ENCODE peak calls at places on chromosomes 16 and 17, in seven cellular contexts. F is activated CD8-positive, alpha-beta T cell treated with anti-CD3 and anti-CD28 coated beads for 36 hours; O is ovary; E is BJ; A is psoas muscle; Q is A549; L is stomach. B is an unnamed sample.

GRCh38 chr16:88703486-88704309 is 2.5 kb downstream of the RNF166 start:
- DNase-seq in F (peak), O (no peak), E (no peak), A (no peak), Q (no peak), L (peak), B (no peak)

GRCh38 chr17:79269620-79270019 is 195.0 kb downstream of the ENGASE start:
- DNase-seq in F (no peak), O (no peak), E (no peak), A (no peak), Q (no peak), L (no peak), B (no peak)

GRCh38 chr16:54936979-54937672 is 6.5 kb downstream of the IRX5 start:
- DNase-seq in F (peak), O (no peak), E (no peak), A (peak), Q (peak), L (no peak), B (no peak)

GRCh38 chr17:2925011-2925410 is 128.8 kb downstream of the RAP1GAP2 start:
- DNase-seq in F (no peak), O (no peak), E (peak), A (no peak), Q (no peak), L (no peak), B (no peak)

GRCh38 chr16:12459401-12459791 is 344.3 kb downstream of the CPPED1 start:
- DNase-seq in F (no peak), O (no peak), E (no peak), A (peak), Q (no peak), L (peak), B (no peak)

GRCh38 chr16:53937068-53937614 is 233.2 kb downstream of the FTO start:
- DNase-seq in F (no peak), O (no peak), E (no peak), A (no peak), Q (no peak), L (no peak), B (no peak)

GRCh38 chr17:6509295-6509771 is 47.0 kb downstream of the PITPNM3 start:
- DNase-seq in F (no peak), O (no peak), E (no peak), A (no peak), Q (no peak), L (no peak), B (no peak)

GRCh38 chr16:81711609-81712329 is 67.3 kb upstream of the PLCG2 start:
- DNase-seq in F (no peak), O (peak), E (peak), A (no peak), Q (peak), L (no peak), B (peak)

GRCh38 chr17:21239680-21240374 is 13.4 kb downstream of the NATD1 start:
- DNase-seq in F (no peak), O (no peak), E (no peak), A (no peak), Q (peak), L (no peak), B (no peak)

GRCh38 chr17:2067048-2067452 is 12.1 kb downstream of the HIC1 start:
- DNase-seq in F (no peak), O (no peak), E (no peak), A (no peak), Q (no peak), L (no peak), B (no peak)

GRCh38 chr16:583815-584591 is 5.9 kb upstream of the RAB40C start:
- DNase-seq in F (no peak), O (peak), E (no peak), A (no peak), Q (peak), L (no peak), B (no peak)

GRCh38 chr16:17518441-17518840 is 47.7 kb upstream of the XYLT1 start:
- DNase-seq in F (no peak), O (no peak), E (no peak), A (no peak), Q (no peak), L (no peak), B (no peak)

GRCh38 chr17:82671071-82671470 is 22.8 kb upstream of the WDR45B start:
- DNase-seq in F (no peak), O (no peak), E (no peak), A (no peak), Q (no peak), L (no peak), B (no peak)

GRCh38 chr17:20066253-20066652 is 57.1 kb downstream of the SPECC1 start:
- DNase-seq in F (no peak), O (peak), E (peak), A (peak), Q (peak), L (peak), B (peak)

GRCh38 chr16:46929378-46930332 is 43.8 kb downstream of the DNAJA2 start:
- DNase-seq in F (peak), O (peak), E (no peak), A (peak), Q (peak), L (peak), B (no peak)

GRCh38 chr16:30670072-30670824 is 12.0 kb downstream of the FBRS start:
- DNase-seq in F (no peak), O (no peak), E (no peak), A (no peak), Q (no peak), L (no peak), B (no peak)
- TF ChIP-seq CTCF in F (no peak), O (no peak), E (no peak), A (no peak), Q (no peak), L (no peak), B (peak)

GRCh38 chr16:28823291-28823718 is 506 bp downstream of the ATXN2L start:
- DNase-seq in F (no peak), O (no peak), E (no peak), A (peak), Q (no peak), L (no peak), B (no peak)

GRCh38 chr16:28821874-28822519 is 802 bp upstream of the ATXN2L start:
- DNase-seq in F (no peak), O (no peak), E (no peak), A (no peak), Q (no peak), L (no peak), B (no peak)

GRCh38 chr16:28824548-28824973 is 1.8 kb downstream of the ATXN2L start:
- DNase-seq in F (no peak), O (no peak), E (no peak), A (no peak), Q (no peak), L (no peak), B (no peak)

GRCh38 chr16:28823719-28824547 is 1.1 kb downstream of the ATXN2L start:
- DNase-seq in F (peak), O (peak), E (peak), A (peak), Q (peak), L (peak), B (peak)

DNA sequence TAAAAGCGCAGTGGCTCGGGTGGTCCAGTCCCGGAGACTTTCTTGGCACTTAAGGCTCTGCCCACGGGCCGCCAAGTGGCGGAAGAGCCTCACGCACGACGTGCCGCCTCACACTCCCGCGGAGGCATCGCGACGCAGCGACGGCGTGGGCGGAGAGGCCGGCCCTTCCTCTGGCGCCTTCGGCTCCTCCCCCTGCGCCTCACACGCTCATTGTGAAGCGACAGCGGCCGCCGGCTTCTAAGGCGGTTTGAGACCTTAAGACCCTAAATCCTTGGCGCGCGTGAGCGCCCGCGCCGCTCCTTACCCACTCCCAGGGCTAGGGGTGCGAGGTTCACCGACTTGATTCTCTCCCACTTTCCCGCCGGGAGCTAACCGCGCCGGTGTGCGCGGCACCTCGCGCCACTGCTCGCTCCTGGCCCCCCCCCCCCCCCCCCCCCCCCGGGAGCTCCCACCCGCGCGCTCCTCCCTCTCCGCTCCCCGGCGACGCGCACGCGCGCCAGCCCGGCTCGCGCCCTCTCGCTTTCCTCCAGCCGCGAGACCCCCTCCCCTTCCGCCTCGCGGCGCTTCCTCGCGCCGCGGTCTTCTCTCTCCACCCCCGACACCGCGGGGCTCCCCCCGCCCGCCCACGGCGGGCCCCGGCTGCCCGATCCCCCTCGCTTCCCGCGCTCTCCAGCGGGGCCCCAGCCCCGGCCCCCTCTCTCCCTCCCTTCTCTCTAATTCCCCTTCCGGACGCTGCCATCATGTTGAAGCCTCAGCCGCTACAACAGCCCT is at the start of gene ATXN2L:
- DNase-seq in F (peak), O (peak), E (peak), A (peak), Q (peak), L (peak), B (peak)
- TF ChIP-seq CTCF in F (no peak), O (no peak), E (no peak), A (no peak), Q (no peak), L (peak), B (no peak)

GRCh38 chr16:87661561-87661960 is 59.3 kb downstream of the JPH3 start:
- DNase-seq in F (peak), O (no peak), E (no peak), A (no peak), Q (peak), L (no peak), B (no peak)
- TF ChIP-seq CTCF in F (no peak), O (no peak), E (no peak), A (no peak), Q (no peak), L (no peak), B (no peak)

GRCh38 chr16:10220942-10221341 is 38.7 kb upstream of the GRIN2A start:
- DNase-seq in F (no peak), O (no peak), E (no peak), A (no peak), Q (no peak), L (no peak), B (no peak)

GRCh38 chr16:10219742-10220141 is 37.5 kb upstream of the GRIN2A start:
- DNase-seq in F (no peak), O (no peak), E (no peak), A (no peak), Q (no peak), L (no peak), B (no peak)

GRCh38 chr16:10213748-10214147 is 31.5 kb upstream of the GRIN2A start:
- DNase-seq in F (no peak), O (no peak), E (no peak), A (no peak), Q (no peak), L (no peak), B (no peak)

GRCh38 chr16:10218490-10219206 is 36.4 kb upstream of the GRIN2A start:
- DNase-seq in F (no peak), O (no peak), E (no peak), A (no peak), Q (no peak), L (no peak), B (no peak)
- TF ChIP-seq CTCF in F (no peak), O (no peak), E (no peak), A (no peak), Q (no peak), L (no peak), B (no peak)

GRCh38 chr17:27601069-27601974 is 29.7 kb upstream of the LGALS9 start:
- DNase-seq in F (peak), O (peak), E (peak), A (peak), Q (peak), L (peak), B (no peak)
- TF ChIP-seq CTCF in F (peak), O (peak), E (peak), A (peak), Q (peak), L (peak), B (peak)

B was measured in kidney epithelial cell.